ENCODE peak calls at places on chromosomes 3 and 15, in four cellular contexts. D, Y, N and C are unnamed samples.

GRCh38 chr3:430186-430585 is 233.6 kb downstream of the CHL1 start:
- DNase-seq in N (no peak), D (no peak), Y (no peak), C (no peak)

GRCh38 chr15:66220587-66220986 is 33.0 kb downstream of the MEGF11 start:
- DNase-seq in N (no peak), D (no peak), Y (no peak), C (no peak)

GRCh38 chr3:122258757-122259371 is 66.2 kb upstream of the CSTA start:
- DNase-seq in D (peak; percentile 11), Y (peak; percentile 39), N (no peak), C (no peak)

GRCh38 chr15:82742134-82742533 is 32.5 kb upstream of the AP3B2 start:
- DNase-seq in N (no peak), Y (no peak), D (no peak), C (no peak)

GRCh38 chr3:52432631-52433030 is 12.3 kb downstream of the SEMA3G start:
- DNase-seq in N (no peak), Y (no peak), D (no peak), C (no peak)

GRCh38 chr3:188003188-188004171 is 150.5 kb upstream of the LPP start:
- DNase-seq in Y (no peak), N (no peak), D (no peak), C (no peak)

GRCh38 chr3:155270063-155270462 is 23.4 kb downstream of the STRIT1 start:
- DNase-seq in N (no peak), Y (no peak), D (no peak), C (no peak)

GRCh38 chr3:126441256-126441880 is 34.3 kb downstream of the ZXDC start:
- DNase-seq in D (no peak), N (no peak), Y (no peak), C (no peak)

GRCh38 chr3:42174679-42175660 is 83.8 kb downstream of the TRAK1 start:
- DNase-seq in N (no peak), D (no peak), Y (no peak), C (peak; percentile 34)

GRCh38 chr15:56244811-56245576 is 1.3 kb upstream of the RFX7 start:
- DNase-seq in Y (no peak), N (peak; percentile 22), D (no peak), C (peak; percentile 64)

GRCh38 chr3:128800241-128801187 is 74.5 kb downstream of the RAB7A start:
- DNase-seq in Y (no peak), D (no peak), N (no peak), C (no peak)

GRCh38 chr15:65133550-65134200 is at the start of gene PDCD7:
- DNase-seq in N (peak; percentile 86), Y (peak; percentile 69), D (peak; percentile 64), C (peak; percentile 85)

GRCh38 chr15:40543631-40544294 is 21.1 kb downstream of the CCDC32 start:
- DNase-seq in D (no peak), N (no peak), Y (no peak), C (no peak)

GRCh38 chr3:17640466-17640865 is 102.0 kb downstream of the TBC1D5 start:
- DNase-seq in Y (no peak), D (no peak), N (no peak), C (no peak)

GRCh38 chr15:63277893-63278505 is 594 bp downstream of the APH1B start:
- DNase-seq in D (no peak), Y (no peak), N (no peak), C (no peak)

GRCh38 chr3:98780343-98780742 is 17.2 kb downstream of the ST3GAL6 start:
- DNase-seq in D (no peak), N (no peak), Y (no peak), C (no peak)

GRCh38 chr3:23811117-23811487 is 5.3 kb downstream of the UBE2E1 start:
- DNase-seq in N (no peak), Y (no peak), D (no peak), C (no peak)

GRCh38 chr3:125512135-125512920 is 7.7 kb downstream of the SNX4 start:
- DNase-seq in N (no peak), D (no peak), Y (no peak), C (no peak)